ENCODE peak calls at places on chromosomes 2 and 18, in nine cellular contexts. F, Q, I, S, V, A, H, T and P are unnamed samples.

GRCh38 chr2:219072741-219073140 is 12.0 kb upstream of the IHH start:
- DNase-seq in I (no peak), T (no peak), Q (no peak), A (no peak), H (no peak), F (no peak), S (no peak), V (no peak), P (no peak)

GRCh38 chr2:37984589-37984988 is 59.5 kb downstream of the RMDN2 start:
- DNase-seq in Q (no peak), V (no peak), A (peak), T (peak), S (no peak), F (no peak), H (no peak), I (no peak), P (no peak)

GRCh38 chr2:81077396-81077795 is 772.8 kb upstream of the LRRTM1 start:
- DNase-seq in V (no peak), A (no peak), Q (no peak), F (no peak), T (no peak), H (no peak), S (no peak), I (no peak), P (no peak)

GRCh38 chr2:221423212-221423804 is 148.8 kb downstream of the EPHA4 start:
- DNase-seq in V (no peak), F (no peak), T (peak), I (no peak), A (peak), Q (no peak), H (no peak), S (no peak), P (no peak)

GRCh38 chr2:143949121-143949848 is 570.6 kb downstream of the ZEB2 start:
- DNase-seq in A (peak), Q (no peak), H (no peak), I (no peak), F (no peak), S (no peak), T (no peak), V (no peak), P (no peak)

GRCh38 chr2:238816296-238816695 is 31.6 kb upstream of the TWIST2 start:
- DNase-seq in S (no peak), Q (no peak), I (no peak), T (no peak), F (no peak), V (no peak), A (no peak), H (no peak), P (no peak)

GRCh38 chr18:55007582-55007981 is 48.3 kb upstream of the CCDC68 start:
- DNase-seq in Q (no peak), A (no peak), T (no peak), H (no peak), F (no peak), S (no peak), V (no peak), I (no peak), P (no peak)

GRCh38 chr2:195342105-195342504 is 314.9 kb upstream of the SLC39A10 start:
- DNase-seq in S (no peak), F (no peak), V (no peak), H (no peak), T (no peak), Q (no peak), A (no peak), I (no peak), P (no peak)

GRCh38 chr2:67397143-67397986 is at the start of gene ETAA1:
- DNase-seq in I (peak), Q (peak), F (peak), V (peak), S (peak), H (peak), T (peak), A (peak), P (peak)

GRCh38 chr2:146262606-146263005 is 1582.2 kb upstream of the ACVR2A start:
- DNase-seq in V (no peak), I (no peak), Q (no peak), S (no peak), F (no peak), T (no peak), A (no peak), H (no peak), P (no peak)

GRCh38 chr2:84217446-84217845 is 241.6 kb downstream of the SUCLG1 start:
- DNase-seq in I (no peak), T (no peak), H (no peak), Q (no peak), A (no peak), V (no peak), F (no peak), S (no peak), P (no peak)

GRCh38 chr2:109376115-109376514 is 237.7 kb downstream of the SEPTIN10 start:
- DNase-seq in V (no peak), Q (no peak), H (peak), S (no peak), I (no peak), A (peak), F (no peak), T (peak), P (no peak)

GRCh38 chr18:29586210-29586609 is 1409.3 kb upstream of the CDH2 start:
- DNase-seq in Q (no peak), A (no peak), F (no peak), H (no peak), V (no peak), I (no peak), S (no peak), T (no peak), P (no peak)

GRCh38 chr2:216702756-216703155 is 7.4 kb upstream of the IGFBP5 start:
- DNase-seq in S (no peak), Q (no peak), H (no peak), T (no peak), A (no peak), I (no peak), F (no peak), V (no peak), P (no peak)

GRCh38 chr2:236706288-236706687 is 136.7 kb downstream of the ACKR3 start:
- DNase-seq in V (no peak), I (no peak), Q (no peak), S (no peak), T (no peak), A (no peak), H (no peak), F (no peak), P (no peak)

GRCh38 chr2:195251221-195251620 is 405.8 kb upstream of the SLC39A10 start:
- DNase-seq in A (peak), H (no peak), Q (no peak), S (no peak), T (no peak), I (no peak), F (no peak), V (no peak), P (no peak)

GRCh38 chr2:75100011-75100680 is 99.2 kb downstream of the TACR1 start:
- DNase-seq in I (no peak), Q (peak), T (peak), F (no peak), H (no peak), V (no peak), S (peak), A (peak), P (no peak)

GRCh38 chr2:241065355-241065803 is 36.7 kb downstream of the MTERF4 start:
- DNase-seq in I (no peak), T (no peak), A (no peak), F (no peak), H (peak), V (peak), Q (no peak), S (no peak), P (no peak)

GRCh38 chr2:25286025-25286400 is 55.7 kb downstream of the DNMT3A start:
- DNase-seq in F (no peak), I (no peak), H (no peak), A (no peak), Q (no peak), V (no peak), T (no peak), S (no peak), P (peak)

GRCh38 chr18:1846640-1847039 is 724.7 kb downstream of the METTL4 start:
- DNase-seq in Q (no peak), V (no peak), T (peak), F (no peak), A (peak), I (no peak), H (no peak), S (peak), P (no peak)

GRCh38 chr2:25586726-25587144 is 86.6 kb downstream of the DTNB start:
- DNase-seq in H (no peak), I (no peak), Q (no peak), S (no peak), T (no peak), F (no peak), V (no peak), A (no peak), P (no peak)

GRCh38 chr2:52414596-52414995 is 1353.0 kb upstream of the CHAC2 start:
- DNase-seq in F (no peak), A (no peak), I (no peak), V (no peak), S (no peak), H (no peak), Q (no peak), T (no peak), P (no peak)

GRCh38 chr18:48590678-48591077 is 51.8 kb downstream of the CTIF start:
- DNase-seq in A (peak), S (no peak), Q (peak), H (no peak), I (peak), F (no peak), V (no peak), T (peak), P (no peak)

GRCh38 chr2:147110317-147110716 is 734.5 kb upstream of the ACVR2A start:
- DNase-seq in I (no peak), S (no peak), T (no peak), V (no peak), A (no peak), H (no peak), F (no peak), Q (no peak), P (no peak)

DNA sequence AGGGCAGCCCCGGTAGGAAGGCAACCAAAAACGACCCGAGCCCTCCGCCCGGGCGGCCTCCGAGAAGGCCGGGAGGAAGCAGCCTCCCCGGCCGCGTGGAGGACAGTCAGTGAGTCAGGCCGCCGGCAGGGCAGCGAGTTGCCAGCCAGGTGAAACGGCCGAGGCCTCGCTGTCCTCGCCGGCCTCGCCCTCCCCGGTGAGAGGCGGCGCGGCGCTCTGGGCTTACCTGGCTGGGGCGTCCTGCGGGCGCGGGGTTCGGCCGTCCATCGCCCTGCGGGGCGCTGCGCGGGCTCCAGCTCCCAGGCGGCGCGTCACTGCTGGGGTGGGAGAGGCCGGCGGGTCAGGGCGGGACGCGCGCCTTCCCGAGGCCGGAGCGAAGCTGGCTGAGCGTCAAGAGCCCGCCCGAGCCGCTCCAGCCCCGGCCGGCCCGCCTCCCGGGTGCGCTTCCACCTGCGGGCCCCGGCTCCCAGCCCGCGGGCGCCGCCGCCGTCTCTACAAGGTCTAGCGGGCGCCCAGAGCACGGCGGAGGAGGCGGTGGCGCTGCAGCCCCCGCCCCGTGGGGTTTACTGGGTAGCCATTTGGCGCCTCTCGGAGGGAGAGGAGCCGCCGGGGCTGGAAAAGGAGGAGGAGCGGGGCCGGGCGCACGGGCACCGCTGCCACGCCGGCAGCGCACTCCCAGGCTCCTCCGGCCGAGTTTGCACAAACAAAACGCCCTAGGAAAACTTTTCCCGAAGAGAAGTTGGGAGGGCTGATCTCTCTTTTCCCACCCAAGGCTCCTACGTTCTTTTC is 499 bp downstream of the COBLL1 start:
- DNase-seq in Q (no peak), T (peak), A (peak), S (peak), I (peak), H (no peak), F (peak), V (peak), P (no peak)
- TF ChIP-seq CTCF in Q (no peak), T (peak), A (no peak), S (no peak), I (peak), H (peak), F (no peak), V (no peak), P (no peak)

DNA sequence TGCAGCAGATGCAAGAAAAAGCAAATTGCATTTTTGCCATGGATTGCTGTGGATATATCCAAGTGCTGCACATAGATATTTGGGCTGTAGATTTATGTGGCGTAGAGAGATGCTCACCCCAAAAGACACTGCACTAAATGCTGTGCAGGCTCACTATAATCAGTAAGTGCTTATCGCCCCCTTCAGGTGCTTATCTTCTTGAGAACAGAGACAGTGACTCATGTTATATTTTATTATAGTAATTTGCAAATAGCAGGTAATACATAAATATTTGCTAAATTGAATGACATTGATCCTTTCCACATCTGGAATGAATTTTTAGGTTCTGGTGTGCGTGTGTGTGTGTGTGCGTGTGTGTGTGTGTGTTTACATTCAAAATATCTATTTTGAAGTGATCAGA is 36.8 kb upstream of the PLEKHM3 start:
- DNase-seq in H (no peak), Q (no peak), V (no peak), S (no peak), I (no peak), T (no peak), F (no peak), A (peak), P (no peak)
- TF ChIP-seq CTCF in H (peak), Q (peak), V (no peak), S (no peak), I (peak), T (peak), F (peak), A (peak), P (no peak)

GRCh38 chr18:44771572-44771956 is 90.9 kb downstream of the SETBP1 start:
- DNase-seq in F (no peak), V (no peak), H (no peak), I (no peak), A (no peak), Q (no peak), S (no peak), T (no peak), P (no peak)
- TF ChIP-seq CTCF in F (no peak), V (no peak), H (no peak), I (no peak), A (no peak), Q (no peak), S (no peak), T (no peak), P (no peak)

GRCh38 chr2:181892795-181893435 is 1.4 kb downstream of the ITPRID2 start:
- DNase-seq in F (no peak), V (no peak), T (peak), S (no peak), I (peak), A (peak), Q (peak), H (no peak), P (no peak)

GRCh38 chr2:181894381-181894780 is 2.9 kb downstream of the ITPRID2 start:
- DNase-seq in S (no peak), A (no peak), H (no peak), I (no peak), F (no peak), Q (no peak), T (no peak), V (no peak), P (no peak)

GRCh38 chr2:181891258-181891965 is at the start of gene ITPRID2:
- DNase-seq in H (peak), F (peak), V (peak), T (peak), A (peak), S (peak), I (peak), Q (peak), P (peak)

GRCh38 chr2:181895788-181896187 is 4.3 kb downstream of the ITPRID2 start:
- DNase-seq in H (no peak), A (no peak), V (no peak), S (no peak), T (no peak), I (no peak), F (no peak), Q (no peak), P (no peak)

GRCh38 chr2:181891966-181892794 is 650 bp downstream of the ITPRID2 start:
- DNase-seq in Q (no peak), A (peak), F (peak), T (peak), I (peak), V (peak), S (peak), H (peak), P (peak)
- TF ChIP-seq CTCF in Q (no peak), A (no peak), F (no peak), T (no peak), I (no peak), V (no peak), S (peak), H (no peak), P (peak)

DNA sequence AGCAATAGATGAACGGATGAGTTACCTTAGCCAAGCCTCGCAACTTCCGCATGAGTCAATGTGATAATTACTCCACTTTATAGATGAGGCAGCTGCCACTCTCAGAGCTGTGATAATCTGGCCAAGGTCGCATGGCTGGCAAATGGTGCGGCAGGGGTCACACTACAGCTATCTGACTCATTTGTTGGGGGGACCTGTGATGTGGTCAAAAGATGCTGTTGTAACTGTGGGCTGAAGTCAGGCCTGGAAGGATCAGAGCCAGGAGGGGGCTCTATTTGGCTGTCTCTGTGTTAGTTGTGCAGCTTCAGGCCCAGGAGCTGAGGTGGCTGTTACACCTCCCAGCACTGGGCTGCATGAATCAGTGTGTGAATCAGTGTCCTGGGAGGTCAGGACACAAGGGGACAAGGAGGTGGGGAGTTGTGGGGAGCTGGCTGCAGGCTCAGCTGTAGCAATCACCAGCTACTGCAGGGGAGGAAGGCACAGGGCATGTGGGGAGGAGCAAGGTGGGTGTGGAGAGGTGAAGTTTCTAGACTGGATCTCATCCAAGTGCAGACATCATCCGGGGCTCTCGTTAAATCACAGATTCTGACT is 33.1 kb downstream of the NGEF start:
- DNase-seq in F (no peak), V (no peak), A (peak), I (peak), H (no peak), S (peak), T (peak), Q (peak), P (no peak)
- TF ChIP-seq CTCF in F (no peak), V (no peak), A (peak), I (peak), H (no peak), S (no peak), T (peak), Q (peak), P (no peak)

GRCh38 chr2:33380661-33381183 is 95.7 kb upstream of the RASGRP3 start:
- DNase-seq in A (no peak), F (no peak), Q (no peak), H (no peak), S (no peak), I (no peak), T (no peak), V (no peak), P (no peak)

GRCh38 chr2:33383838-33384237 is 92.6 kb upstream of the RASGRP3 start:
- DNase-seq in F (no peak), T (no peak), I (no peak), V (no peak), Q (no peak), S (no peak), H (no peak), A (no peak), P (no peak)

GRCh38 chr2:33378551-33379220 is 97.8 kb upstream of the RASGRP3 start:
- DNase-seq in V (no peak), H (no peak), A (peak), F (no peak), Q (no peak), S (no peak), I (no peak), T (peak), P (no peak)

GRCh38 chr2:33377048-33377447 is 99.4 kb upstream of the RASGRP3 start:
- DNase-seq in F (no peak), T (peak), A (no peak), V (no peak), H (peak), S (no peak), Q (no peak), I (no peak), P (no peak)

GRCh38 chr2:33380001-33380609 is 96.3 kb upstream of the RASGRP3 start:
- DNase-seq in V (no peak), F (no peak), I (no peak), T (no peak), A (no peak), Q (no peak), H (no peak), S (no peak), P (no peak)
- TF ChIP-seq CTCF in V (no peak), F (peak), I (peak), T (peak), A (peak), Q (peak), H (peak), S (peak), P (peak)